ENCODE peak calls at places on chromosomes 4 and X, in five cellular contexts. E is dorsolateral prefrontal cortex; A is SJSA1; C is Right ventricle myocardium superior; G is stimulated activated CD8-positive, alpha-beta memory T cell treated with anti-CD3 and anti-CD28 coated beads, Interleukin-4, amount 100 ng/mL, for 48 hours. N is an unnamed sample.

GRCh38 chr4:14827111-14827510 is 175.2 kb upstream of the CPEB2 start:
- DNase-seq in A (no peak), G (no peak), E (no peak), C (no peak), N (no peak)

GRCh38 chr4:90057091-90057490 is 70.1 kb upstream of the CCSER1 start:
- DNase-seq in E (no peak), A (no peak), G (no peak), C (no peak), N (no peak)

GRCh38 chrX:123263246-123263757 is 79.2 kb downstream of the GRIA3 start:
- DNase-seq in A (no peak), G (no peak), E (no peak), C (no peak), N (no peak)

GRCh38 chr4:127309360-127310095 is 323.2 kb upstream of the INTU start:
- DNase-seq in A (no peak), E (no peak), C (no peak), G (no peak), N (no peak)

GRCh38 chrX:21905209-21905735 is 35.2 kb upstream of the SMS start:
- DNase-seq in A (no peak), E (no peak), C (no peak), G (no peak), N (no peak)

GRCh38 chrX:30620125-30620524 is 33.1 kb upstream of the GK start:
- DNase-seq in G (no peak), A (no peak), E (no peak), C (no peak), N (no peak)

GRCh38 chr4:8906991-8907595 is 35.5 kb upstream of the HMX1 start:
- DNase-seq in C (no peak), G (no peak), A (no peak), E (peak; percentile 15), N (no peak)

GRCh38 chrX:148567229-148567628 is 66.8 kb downstream of the AFF2 start:
- DNase-seq in G (no peak), A (peak; percentile 57), E (no peak), C (no peak), N (no peak)

GRCh38 chr4:58301384-58301783 is 1191.2 kb upstream of the IGFBP7 start:
- DNase-seq in E (no peak), C (no peak), A (no peak), G (no peak), N (no peak)

GRCh38 chrX:13489451-13489850 is 80.0 kb upstream of the EGFL6 start:
- DNase-seq in A (peak; percentile 38), E (no peak), C (peak; percentile 69), G (no peak), N (peak; percentile 67)

GRCh38 chr4:4541040-4541631 is 712 bp downstream of the STX18 start:
- DNase-seq in E (no peak), A (peak; percentile 57), C (no peak), G (peak; percentile 50), N (no peak)

GRCh38 chr4:8391972-8392371 is 48.6 kb downstream of the ACOX3 start:
- DNase-seq in G (no peak), A (peak; percentile 16), C (no peak), E (no peak), N (peak; percentile 73)

GRCh38 chr4:38102942-38103604 is 142.9 kb downstream of the PTTG2 start:
- DNase-seq in E (no peak), C (no peak), A (no peak), G (no peak), N (no peak)

GRCh38 chrX:152313529-152314302 is 137.4 kb downstream of the GABRA3 start:
- DNase-seq in E (no peak), G (no peak), A (no peak), C (no peak), N (no peak)

GRCh38 chr4:153529646-153530045 is 63.5 kb downstream of the TMEM131L start:
- DNase-seq in E (no peak), G (no peak), C (no peak), A (no peak), N (no peak)

GRCh38 chr4:36051634-36052033 is 192.7 kb downstream of the ARAP2 start:
- DNase-seq in C (no peak), E (no peak), G (no peak), A (no peak), N (no peak)

GRCh38 chr4:98794565-98795205 is 134.2 kb downstream of the EIF4E start:
- DNase-seq in E (no peak), A (no peak), C (no peak), G (peak; percentile 52), N (no peak)

GRCh38 chr4:146389561-146389960 is 132.2 kb downstream of the SLC10A7 start:
- DNase-seq in C (no peak), A (no peak), E (no peak), G (no peak), N (no peak)

GRCh38 chrX:112638691-112639090 is 41.0 kb downstream of the LHFPL1 start:
- DNase-seq in A (no peak), E (no peak), G (no peak), C (no peak), N (no peak)

GRCh38 chr4:3865986-3866812 is 100.0 kb downstream of the ADRA2C start:
- DNase-seq in A (no peak), E (peak; percentile 23), C (peak; percentile 23), G (no peak), N (no peak)

GRCh38 chrX:39000802-39001201 is 199.5 kb downstream of the MID1IP1 start:
- DNase-seq in G (no peak), A (no peak), E (no peak), C (no peak), N (no peak)

GRCh38 chr4:159764343-159764952 is 661.6 kb downstream of the RAPGEF2 start:
- DNase-seq in C (no peak), A (peak; percentile 42), E (no peak), G (no peak), N (no peak)

N was measured in left ventricle myocardium superior.